ENCODE peak calls at places on chromosome 20, in seven cellular contexts. O is WERI-Rb-1; I is LoVo; N is OCI-LY7; V is NCI-H1930; X is activated T-helper 1 cell treated with anti-CD3 and anti-CD28 coated beads, Interleukin-12 subunit alpha, Interleukin-12 subunit beta, Interleukin-2, Interleukin-4 antibody, amounts not matched to agents 30 ng/mL and 10 ng/mL and 1 ng/mL, durations not matched to agents 14 hours and 24 hours and 36 hours; A is amygdala. Y is an unnamed sample.

GRCh38 chr20:46011631-46012482 is 3.1 kb downstream of the MMP9 start:
- DNase-seq in O (peak), I (no peak), N (peak), V (peak), X (no peak), A (no peak), Y (no peak)

GRCh38 chr20:64069614-64070243 is 6.7 kb downstream of the TCEA2 start:
- DNase-seq in O (peak), I (peak), N (no peak), V (no peak), X (no peak), A (no peak), Y (peak)

GRCh38 chr20:542777-543368 is 717 bp downstream of the CSNK2A1 start:
- DNase-seq in O (peak), I (no peak), N (peak), V (no peak), X (no peak), A (no peak), Y (peak)

GRCh38 chr20:44646023-44646640 is 5.4 kb downstream of the ADA start:
- DNase-seq in O (no peak), I (no peak), N (peak), V (no peak), X (peak), A (no peak), Y (peak)

GRCh38 chr20:44253528-44253927 is 6.4 kb downstream of the GDAP1L1 start:
- DNase-seq in O (peak), I (no peak), N (no peak), V (no peak), X (no peak), A (no peak), Y (no peak)

GRCh38 chr20:34862724-34863123 is 9.9 kb downstream of the GGT7 start:
- DNase-seq in O (no peak), I (no peak), N (no peak), V (no peak), X (no peak), A (no peak), Y (no peak)

GRCh38 chr20:40757087-40757486 is 68.1 kb upstream of the MAFB start:
- DNase-seq in O (no peak), I (no peak), N (peak), V (no peak), X (no peak), A (no peak), Y (no peak)

GRCh38 chr20:8156603-8157079 is 24.6 kb downstream of the PLCB1 start:
- DNase-seq in O (no peak), I (peak), N (no peak), V (peak), X (no peak), A (no peak), Y (peak)

GRCh38 chr20:4855097-4855496 is 133.4 kb downstream of the PRND start:
- DNase-seq in O (no peak), I (no peak), N (no peak), V (no peak), X (no peak), A (no peak), Y (no peak)

Y was measured in astrocyte of the hippocampus.